ENCODE peak calls at places on chromosomes 1 and 21, in nine cellular contexts. One of them, this sample, is unnamed.

GRCh38 chr1:116287341-116288200 is 85.5 kb upstream of the ATP1A1 start:
- DNase-seq in fibroblast of lung: no peak
- DNase-seq in colonic mucosa: peak
- DNase-seq in AG04450: no peak
- DNase-seq in amygdala: no peak
- DNase-seq in KG1: no peak
- DNase-seq in adrenal gland: no peak
- DNase-seq in glutamatergic neuron: no peak
- DNase-seq in fibroblast of the conjunctiva: no peak
- DNase-seq in this sample: no peak

GRCh38 chr1:235910357-235911299 is 43.9 kb upstream of the LYST start:
- DNase-seq in AG04450: peak
- DNase-seq in adrenal gland: peak
- DNase-seq in amygdala: no peak
- DNase-seq in fibroblast of lung: peak
- DNase-seq in glutamatergic neuron: no peak
- DNase-seq in fibroblast of the conjunctiva: peak
- DNase-seq in KG1: no peak
- DNase-seq in colonic mucosa: no peak
- DNase-seq in this sample: peak

GRCh38 chr21:32878654-32879053 is 107.1 kb upstream of the PAXBP1 start:
- DNase-seq in colonic mucosa: no peak
- DNase-seq in glutamatergic neuron: no peak
- DNase-seq in fibroblast of lung: no peak
- DNase-seq in fibroblast of the conjunctiva: no peak
- DNase-seq in adrenal gland: peak
- DNase-seq in AG04450: no peak
- DNase-seq in KG1: no peak
- DNase-seq in amygdala: no peak
- DNase-seq in this sample: no peak

GRCh38 chr1:45522324-45523104 is 830 bp upstream of the PRDX1 start:
- DNase-seq in AG04450: no peak
- DNase-seq in fibroblast of the conjunctiva: no peak
- DNase-seq in amygdala: no peak
- DNase-seq in adrenal gland: no peak
- DNase-seq in colonic mucosa: no peak
- DNase-seq in KG1: no peak
- DNase-seq in glutamatergic neuron: no peak
- DNase-seq in fibroblast of lung: peak
- DNase-seq in this sample: no peak

GRCh38 chr1:37070126-37070525 is 35.8 kb upstream of the GRIK3 start:
- DNase-seq in amygdala: no peak
- DNase-seq in AG04450: no peak
- DNase-seq in adrenal gland: no peak
- DNase-seq in fibroblast of the conjunctiva: no peak
- DNase-seq in KG1: no peak
- DNase-seq in glutamatergic neuron: no peak
- DNase-seq in fibroblast of lung: no peak
- DNase-seq in colonic mucosa: no peak
- DNase-seq in this sample: no peak

GRCh38 chr1:153728305-153729066 is 636 bp downstream of the INTS3 start:
- DNase-seq in colonic mucosa: peak
- DNase-seq in KG1: no peak
- DNase-seq in AG04450: no peak
- DNase-seq in fibroblast of the conjunctiva: no peak
- DNase-seq in glutamatergic neuron: peak
- DNase-seq in adrenal gland: peak
- DNase-seq in fibroblast of lung: peak
- DNase-seq in amygdala: no peak
- DNase-seq in this sample: no peak

GRCh38 chr1:106526650-106527049 is 529.8 kb upstream of the PRMT6 start:
- DNase-seq in glutamatergic neuron: no peak
- DNase-seq in KG1: no peak
- DNase-seq in fibroblast of the conjunctiva: peak
- DNase-seq in colonic mucosa: no peak
- DNase-seq in fibroblast of lung: peak
- DNase-seq in AG04450: peak
- DNase-seq in adrenal gland: no peak
- DNase-seq in amygdala: no peak
- DNase-seq in this sample: peak

GRCh38 chr1:154877370-154877974 is 7.4 kb upstream of the KCNN3 start:
- DNase-seq in glutamatergic neuron: no peak
- DNase-seq in fibroblast of lung: no peak
- DNase-seq in KG1: no peak
- DNase-seq in adrenal gland: no peak
- DNase-seq in colonic mucosa: peak
- DNase-seq in fibroblast of the conjunctiva: no peak
- DNase-seq in amygdala: no peak
- DNase-seq in AG04450: no peak
- DNase-seq in this sample: no peak

GRCh38 chr21:44618504-44618903 is 6.6 kb downstream of the KRTAP10-8 start:
- DNase-seq in KG1: no peak
- DNase-seq in amygdala: no peak
- DNase-seq in AG04450: no peak
- DNase-seq in fibroblast of lung: peak
- DNase-seq in adrenal gland: peak
- DNase-seq in fibroblast of the conjunctiva: no peak
- DNase-seq in colonic mucosa: peak
- DNase-seq in glutamatergic neuron: no peak
- DNase-seq in this sample: no peak

GRCh38 chr1:150809651-150810050 is 1.6 kb upstream of the CTSK start:
- DNase-seq in fibroblast of lung: peak
- DNase-seq in adrenal gland: no peak
- DNase-seq in glutamatergic neuron: no peak
- DNase-seq in colonic mucosa: no peak
- DNase-seq in amygdala: no peak
- DNase-seq in KG1: no peak
- DNase-seq in AG04450: no peak
- DNase-seq in fibroblast of the conjunctiva: peak
- DNase-seq in this sample: peak

GRCh38 chr1:204507317-204508105 is 8.7 kb upstream of the MDM4 start:
- DNase-seq in glutamatergic neuron: peak
- DNase-seq in fibroblast of the conjunctiva: no peak
- DNase-seq in fibroblast of lung: peak
- DNase-seq in colonic mucosa: peak
- DNase-seq in AG04450: no peak
- DNase-seq in adrenal gland: no peak
- DNase-seq in amygdala: no peak
- DNase-seq in KG1: no peak
- DNase-seq in this sample: peak

GRCh38 chr1:211336775-211337174 is 10.1 kb downstream of the TRAF5 start:
- DNase-seq in amygdala: no peak
- DNase-seq in fibroblast of the conjunctiva: no peak
- DNase-seq in glutamatergic neuron: no peak
- DNase-seq in AG04450: no peak
- DNase-seq in colonic mucosa: peak
- DNase-seq in KG1: no peak
- DNase-seq in adrenal gland: no peak
- DNase-seq in fibroblast of lung: no peak
- DNase-seq in this sample: no peak

GRCh38 chr21:35616090-35616489 is 444.2 kb downstream of the SETD4 start:
- DNase-seq in fibroblast of lung: peak
- DNase-seq in amygdala: no peak
- DNase-seq in adrenal gland: no peak
- DNase-seq in KG1: no peak
- DNase-seq in colonic mucosa: no peak
- DNase-seq in AG04450: no peak
- DNase-seq in glutamatergic neuron: no peak
- DNase-seq in fibroblast of the conjunctiva: peak
- DNase-seq in this sample: no peak

GRCh38 chr1:54312874-54313316 is 93.3 kb downstream of the SSBP3 start:
- DNase-seq in glutamatergic neuron: no peak
- DNase-seq in AG04450: peak
- DNase-seq in colonic mucosa: no peak
- DNase-seq in KG1: no peak
- DNase-seq in fibroblast of lung: peak
- DNase-seq in fibroblast of the conjunctiva: peak
- DNase-seq in amygdala: no peak
- DNase-seq in adrenal gland: peak
- DNase-seq in this sample: no peak

GRCh38 chr1:62685431-62685859 is 2.7 kb downstream of the DOCK7 start:
- DNase-seq in fibroblast of lung: peak
- DNase-seq in AG04450: no peak
- DNase-seq in colonic mucosa: no peak
- DNase-seq in fibroblast of the conjunctiva: no peak
- DNase-seq in adrenal gland: no peak
- DNase-seq in glutamatergic neuron: no peak
- DNase-seq in KG1: no peak
- DNase-seq in amygdala: no peak
- DNase-seq in this sample: peak

GRCh38 chr1:25458550-25459298 is 28.0 kb downstream of the MACO1 start:
- DNase-seq in AG04450: no peak
- DNase-seq in fibroblast of lung: peak
- DNase-seq in glutamatergic neuron: no peak
- DNase-seq in colonic mucosa: no peak
- DNase-seq in adrenal gland: no peak
- DNase-seq in KG1: no peak
- DNase-seq in fibroblast of the conjunctiva: no peak
- DNase-seq in amygdala: no peak
- DNase-seq in this sample: no peak

GRCh38 chr1:112359961-112360767 is 35.9 kb upstream of the CTTNBP2NL start:
- DNase-seq in glutamatergic neuron: no peak
- DNase-seq in fibroblast of lung: peak
- DNase-seq in fibroblast of the conjunctiva: peak
- DNase-seq in amygdala: no peak
- DNase-seq in colonic mucosa: peak
- DNase-seq in AG04450: peak
- DNase-seq in adrenal gland: peak
- DNase-seq in KG1: no peak
- DNase-seq in this sample: peak

GRCh38 chr1:111222308-111223125 is 5.0 kb upstream of the CHI3L2 start:
- DNase-seq in KG1: peak
- DNase-seq in fibroblast of lung: peak
- DNase-seq in amygdala: no peak
- DNase-seq in glutamatergic neuron: peak
- DNase-seq in fibroblast of the conjunctiva: peak
- DNase-seq in adrenal gland: peak
- DNase-seq in colonic mucosa: peak
- DNase-seq in AG04450: no peak
- DNase-seq in this sample: peak

GRCh38 chr1:47725000-47725731 is 272.0 kb downstream of the TRABD2B start:
- DNase-seq in AG04450: no peak
- DNase-seq in colonic mucosa: peak
- DNase-seq in adrenal gland: no peak
- DNase-seq in amygdala: no peak
- DNase-seq in fibroblast of the conjunctiva: no peak
- DNase-seq in fibroblast of lung: no peak
- DNase-seq in glutamatergic neuron: peak
- DNase-seq in KG1: no peak
- DNase-seq in this sample: no peak

GRCh38 chr1:31745071-31745897 is 18.9 kb downstream of the ADGRB2 start:
- DNase-seq in amygdala: no peak
- DNase-seq in KG1: peak
- DNase-seq in colonic mucosa: peak
- DNase-seq in fibroblast of lung: no peak
- DNase-seq in AG04450: no peak
- DNase-seq in adrenal gland: peak
- DNase-seq in glutamatergic neuron: peak
- DNase-seq in fibroblast of the conjunctiva: peak
- DNase-seq in this sample: peak

GRCh38 chr21:37208056-37208705 is 59.0 kb downstream of the VPS26C start:
- DNase-seq in amygdala: peak
- DNase-seq in AG04450: no peak
- DNase-seq in colonic mucosa: no peak
- DNase-seq in fibroblast of lung: peak
- DNase-seq in glutamatergic neuron: peak
- DNase-seq in fibroblast of the conjunctiva: no peak
- DNase-seq in KG1: peak
- DNase-seq in adrenal gland: peak
- DNase-seq in this sample: no peak

GRCh38 chr1:81519987-81520386 is 280.7 kb upstream of the ADGRL2 start:
- DNase-seq in AG04450: no peak
- DNase-seq in glutamatergic neuron: no peak
- DNase-seq in fibroblast of the conjunctiva: no peak
- DNase-seq in amygdala: no peak
- DNase-seq in KG1: no peak
- DNase-seq in colonic mucosa: no peak
- DNase-seq in fibroblast of lung: no peak
- DNase-seq in adrenal gland: no peak
- DNase-seq in this sample: no peak

GRCh38 chr1:114032271-114033218 is 53.3 kb downstream of the OLFML3 start:
- DNase-seq in KG1: no peak
- DNase-seq in fibroblast of lung: peak
- DNase-seq in adrenal gland: no peak
- DNase-seq in glutamatergic neuron: no peak
- DNase-seq in colonic mucosa: no peak
- DNase-seq in amygdala: no peak
- DNase-seq in AG04450: peak
- DNase-seq in fibroblast of the conjunctiva: peak
- DNase-seq in this sample: peak

GRCh38 chr1:196361112-196361714 is 247.0 kb downstream of the KCNT2 start:
- DNase-seq in fibroblast of lung: peak
- DNase-seq in adrenal gland: no peak
- DNase-seq in colonic mucosa: no peak
- DNase-seq in amygdala: no peak
- DNase-seq in fibroblast of the conjunctiva: peak
- DNase-seq in AG04450: no peak
- DNase-seq in KG1: no peak
- DNase-seq in glutamatergic neuron: no peak
- DNase-seq in this sample: peak

GRCh38 chr1:229557214-229557850 is 1.2 kb downstream of the ABCB10 start:
- DNase-seq in colonic mucosa: no peak
- DNase-seq in AG04450: no peak
- DNase-seq in glutamatergic neuron: no peak
- DNase-seq in fibroblast of lung: peak
- DNase-seq in fibroblast of the conjunctiva: no peak
- DNase-seq in KG1: no peak
- DNase-seq in adrenal gland: no peak
- DNase-seq in amygdala: no peak
- DNase-seq in this sample: no peak

GRCh38 chr21:44065428-44065827 is 41.8 kb upstream of the PWP2 start:
- DNase-seq in colonic mucosa: no peak
- DNase-seq in fibroblast of lung: peak
- DNase-seq in fibroblast of the conjunctiva: no peak
- DNase-seq in KG1: peak
- DNase-seq in glutamatergic neuron: no peak
- DNase-seq in adrenal gland: no peak
- DNase-seq in amygdala: no peak
- DNase-seq in AG04450: no peak
- DNase-seq in this sample: no peak

GRCh38 chr1:163191301-163191700 is 11.4 kb downstream of the RGS5 start:
- DNase-seq in fibroblast of lung: no peak
- DNase-seq in amygdala: no peak
- DNase-seq in fibroblast of the conjunctiva: no peak
- DNase-seq in glutamatergic neuron: no peak
- DNase-seq in AG04450: no peak
- DNase-seq in adrenal gland: no peak
- DNase-seq in KG1: no peak
- DNase-seq in colonic mucosa: no peak
- DNase-seq in this sample: no peak

GRCh38 chr1:45973106-45973505 is 159.3 kb downstream of the PIK3R3 start:
- DNase-seq in fibroblast of the conjunctiva: no peak
- DNase-seq in KG1: no peak
- DNase-seq in amygdala: no peak
- DNase-seq in colonic mucosa: no peak
- DNase-seq in fibroblast of lung: no peak
- DNase-seq in adrenal gland: no peak
- DNase-seq in AG04450: no peak
- DNase-seq in glutamatergic neuron: no peak
- DNase-seq in this sample: no peak

GRCh38 chr1:111448482-111448917 is 556 bp downstream of the WDR77 start:
- DNase-seq in KG1: no peak
- DNase-seq in fibroblast of the conjunctiva: no peak
- DNase-seq in AG04450: no peak
- DNase-seq in amygdala: no peak
- DNase-seq in glutamatergic neuron: no peak
- DNase-seq in adrenal gland: no peak
- DNase-seq in fibroblast of lung: peak
- DNase-seq in colonic mucosa: peak
- DNase-seq in this sample: peak

GRCh38 chr1:230291731-230292620 is 134.2 kb downstream of the PGBD5 start:
- DNase-seq in colonic mucosa: no peak
- DNase-seq in fibroblast of lung: no peak
- DNase-seq in amygdala: no peak
- DNase-seq in KG1: no peak
- DNase-seq in AG04450: no peak
- DNase-seq in glutamatergic neuron: no peak
- DNase-seq in fibroblast of the conjunctiva: no peak
- DNase-seq in adrenal gland: no peak
- DNase-seq in this sample: no peak

GRCh38 chr1:227934476-227935313 is 13.0 kb downstream of the WNT9A start:
- DNase-seq in adrenal gland: peak
- DNase-seq in fibroblast of lung: peak
- DNase-seq in KG1: no peak
- DNase-seq in glutamatergic neuron: no peak
- DNase-seq in fibroblast of the conjunctiva: peak
- DNase-seq in colonic mucosa: no peak
- DNase-seq in amygdala: no peak
- DNase-seq in AG04450: no peak
- DNase-seq in this sample: peak